ENCODE peak calls at places on chromosomes 7 and 10, in five cellular contexts. Z is psoas muscle; U is MM.1S; H is CD4-positive, alpha-beta T cell; J is GM13977. B is an unnamed sample.

GRCh38 chr10:103833731-103834365 is 21.5 kb downstream of the SH3PXD2A start:
- DNase-seq in Z (peak), U (no peak), H (no peak), J (no peak), B (no peak)

GRCh38 chr7:108637049-108637621 is 67.5 kb downstream of the DNAJB9 start:
- DNase-seq in Z (no peak), U (no peak), H (no peak), J (no peak), B (no peak)

GRCh38 chr7:131544449-131545425 is 11.7 kb downstream of the PODXL start:
- DNase-seq in Z (no peak), U (no peak), H (no peak), J (peak), B (peak)

GRCh38 chr10:102613761-102614160 is 30.5 kb upstream of the TRIM8 start:
- DNase-seq in Z (peak), U (no peak), H (no peak), J (no peak), B (no peak)

GRCh38 chr7:114104035-114104434 is 185.2 kb upstream of the PPP1R3A start:
- DNase-seq in Z (no peak), U (no peak), H (no peak), J (no peak), B (no peak)

GRCh38 chr10:70508912-70509366 is 30.4 kb downstream of the PALD1 start:
- DNase-seq in Z (peak), U (peak), H (no peak), J (no peak), B (no peak)

GRCh38 chr10:86770412-86770960 is 14.1 kb downstream of the BMPR1A start:
- DNase-seq in Z (no peak), U (no peak), H (no peak), J (no peak), B (peak)

GRCh38 chr10:69649771-69650550 is 19.9 kb downstream of the FAM241B start:
- DNase-seq in Z (no peak), U (no peak), H (no peak), J (no peak), B (no peak)

GRCh38 chr10:625335-625699 is 64.2 kb downstream of the DIP2C start:
- DNase-seq in Z (peak), U (no peak), H (no peak), J (no peak), B (no peak)

GRCh38 chr10:71771821-71772617 is 1.3 kb downstream of the VSIR start:
- DNase-seq in Z (peak), U (no peak), H (no peak), J (no peak), B (peak)

GRCh38 chr7:24609059-24609458 is 35.8 kb downstream of the PALS2 start:
- DNase-seq in Z (no peak), U (no peak), H (no peak), J (no peak), B (peak)

GRCh38 chr7:101134399-101134980 is 7.6 kb downstream of the SERPINE1 start:
- DNase-seq in Z (no peak), U (no peak), H (no peak), J (no peak), B (no peak)

GRCh38 chr10:71797533-71798307 is 24.4 kb upstream of the VSIR start:
- DNase-seq in Z (peak), U (no peak), H (no peak), J (no peak), B (no peak)

GRCh38 chr10:124697837-124698559 is 46.2 kb downstream of the FAM53B start:
- DNase-seq in Z (peak), U (no peak), H (no peak), J (peak), B (no peak)
- TF ChIP-seq CTCF in Z (no peak), U (no peak), H (no peak), J (no peak), B (no peak)

GRCh38 chr10:93854985-93855384 is 38.8 kb upstream of the SLC35G1 start:
- DNase-seq in Z (no peak), U (no peak), H (no peak), J (no peak), B (no peak)

GRCh38 chr10:93856349-93857140 is 37.2 kb upstream of the SLC35G1 start:
- DNase-seq in Z (no peak), U (no peak), H (no peak), J (no peak), B (no peak)

GRCh38 chr10:93861825-93862224 is 32.0 kb upstream of the SLC35G1 start:
- DNase-seq in Z (no peak), U (no peak), H (no peak), J (no peak), B (no peak)

GRCh38 chr10:93859049-93859655 is 34.6 kb upstream of the SLC35G1 start:
- DNase-seq in Z (no peak), U (no peak), H (no peak), J (no peak), B (peak)
- TF ChIP-seq CTCF in Z (peak), U (peak), H (peak), J (peak), B (peak)

GRCh38 chr7:104252409-104253134 is 44.8 kb upstream of the ORC5 start:
- DNase-seq in Z (no peak), U (no peak), H (no peak), J (no peak), B (peak)
- TF ChIP-seq CTCF in Z (no peak), U (peak), H (no peak), J (no peak), B (no peak)

GRCh38 chr7:115354925-115355324 is 433.0 kb downstream of the MDFIC start:
- DNase-seq in Z (no peak), U (no peak), H (no peak), J (no peak), B (no peak)
- TF ChIP-seq CTCF in Z (no peak), U (no peak), H (no peak), J (no peak), B (no peak)

DNA sequence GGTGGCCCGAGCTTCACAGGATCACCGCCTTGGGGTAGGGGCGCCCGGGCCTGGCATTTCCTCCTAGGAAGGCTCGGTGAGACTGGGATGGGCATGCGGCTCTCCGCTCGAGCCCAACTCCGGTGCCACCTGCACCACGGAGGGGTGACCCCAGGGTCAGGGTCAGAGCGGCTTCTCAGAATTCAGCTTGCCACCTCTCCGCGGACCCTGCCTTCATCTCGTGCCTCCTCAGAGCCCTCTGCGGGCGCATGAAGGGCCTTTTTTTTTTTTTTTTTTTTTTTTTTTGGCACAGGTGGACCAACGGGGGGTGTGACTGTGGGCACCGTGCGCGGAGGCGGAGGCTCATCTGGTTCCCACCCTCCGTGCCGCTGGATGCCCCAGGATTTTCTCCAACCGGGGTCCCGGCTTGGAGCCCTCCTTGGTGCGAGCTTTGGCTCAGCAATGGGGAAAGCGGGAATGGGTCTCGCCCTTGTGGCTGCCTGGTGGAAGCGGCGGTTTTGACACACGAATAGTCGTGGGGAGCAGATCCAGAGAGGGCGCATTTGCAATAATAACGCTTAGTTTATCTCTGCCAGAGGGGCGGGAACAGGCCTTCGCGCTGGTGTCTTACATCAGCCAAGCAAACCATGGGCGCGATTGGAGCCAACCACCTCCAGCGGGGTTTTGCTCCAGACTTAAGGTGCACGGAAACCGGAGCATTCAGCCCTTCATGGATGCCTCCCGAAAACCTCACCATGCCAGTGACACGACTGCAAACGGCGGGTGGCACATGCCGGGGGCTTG is 5.0 kb upstream of the TNRC18 start:
- DNase-seq in Z (peak), U (no peak), H (no peak), J (no peak), B (peak)
- TF ChIP-seq CTCF in Z (no peak), U (no peak), H (no peak), J (no peak), B (peak)

GRCh38 chr7:116582806-116583444 is 58.1 kb downstream of the CAV1 start:
- DNase-seq in Z (peak), U (peak), H (no peak), J (no peak), B (peak)

GRCh38 chr7:116584721-116585120 is 59.9 kb downstream of the CAV1 start:
- DNase-seq in Z (no peak), U (no peak), H (no peak), J (no peak), B (no peak)

GRCh38 chr7:116583653-116584052 is 58.8 kb downstream of the CAV1 start:
- DNase-seq in Z (no peak), U (peak), H (no peak), J (peak), B (no peak)

GRCh38 chr7:116579835-116580234 is 55.0 kb downstream of the CAV1 start:
- DNase-seq in Z (no peak), U (no peak), H (no peak), J (no peak), B (no peak)

GRCh38 chr7:116582164-116582732 is 57.4 kb downstream of the CAV1 start:
- DNase-seq in Z (no peak), U (no peak), H (no peak), J (no peak), B (peak)
- TF ChIP-seq CTCF in Z (no peak), U (no peak), H (no peak), J (no peak), B (no peak)

GRCh38 chr10:4835494-4835918 is 9.5 kb downstream of the AKR1E2 start:
- DNase-seq in Z (no peak), U (no peak), H (no peak), J (no peak), B (no peak)
- TF ChIP-seq CTCF in Z (no peak), U (no peak), H (no peak), J (no peak), B (no peak)